ENCODE peak calls at places on chromosome 3, in five cellular contexts. B is K562; X is lower lobe of right lung; M is psoas muscle; E is CD4-positive, alpha-beta memory T cell. P is an unnamed sample.

GRCh38 chr3:191342391-191342790 is 12.1 kb upstream of the UTS2B start:
- DNase-seq in M (no peak), E (no peak), X (no peak), B (peak; percentile 1), P (no peak)

GRCh38 chr3:179452166-179452544 is 885 bp upstream of the GNB4 start:
- DNase-seq in B (no peak), X (no peak), E (no peak), M (no peak), P (peak; percentile 80)

GRCh38 chr3:144947895-144948294 is 976.3 kb downstream of the DIPK2A start:
- DNase-seq in B (no peak), E (no peak), M (no peak), X (no peak), P (no peak)

GRCh38 chr3:69425249-69425648 is 39.4 kb upstream of the FRMD4B start:
- DNase-seq in M (no peak), X (no peak), B (peak; percentile 4), E (peak; percentile 28), P (no peak)

GRCh38 chr3:183819831-183820230 is 5.5 kb downstream of the MAP6D1 start:
- DNase-seq in E (no peak), X (no peak), B (no peak), M (no peak), P (no peak)

GRCh38 chr3:67605377-67605776 is 49.0 kb downstream of the SUCLG2 start:
- DNase-seq in E (no peak), M (no peak), B (no peak), X (no peak), P (peak; percentile 65)

GRCh38 chr3:5160926-5161858 is 26.3 kb upstream of the EDEM1 start:
- DNase-seq in M (no peak), E (no peak), X (no peak), B (no peak), P (peak; percentile 26)

GRCh38 chr3:110593749-110594148 is 477.9 kb upstream of the NECTIN3 start:
- DNase-seq in E (no peak), M (no peak), B (no peak), X (no peak), P (no peak)

GRCh38 chr3:114179575-114179974 is 723 bp upstream of the DRD3 start:
- DNase-seq in E (peak; percentile 13), M (no peak), B (no peak), X (no peak), P (peak; percentile 49)

GRCh38 chr3:175606650-175607318 is 747.6 kb downstream of the NAALADL2 start:
- DNase-seq in X (no peak), B (no peak), E (no peak), M (no peak), P (no peak)

GRCh38 chr3:109440353-109440752 is 103.0 kb upstream of the DPPA4 start:
- DNase-seq in X (no peak), B (no peak), M (no peak), E (no peak), P (no peak)

GRCh38 chr3:71428841-71429609 is 154.5 kb downstream of the FOXP1 start:
- DNase-seq in X (peak; percentile 59), M (no peak), E (no peak), B (no peak), P (no peak)

GRCh38 chr3:8743911-8744310 is 10.3 kb downstream of the CAV3 start:
- DNase-seq in B (no peak), M (no peak), E (no peak), X (no peak), P (no peak)

GRCh38 chr3:186789554-186790260 is 6.3 kb downstream of the EIF4A2 start:
- DNase-seq in E (no peak), X (no peak), M (no peak), B (no peak), P (no peak)

GRCh38 chr3:127486337-127486944 is 104.1 kb downstream of the TPRA1 start:
- DNase-seq in E (no peak), B (peak; percentile 34), M (no peak), X (no peak), P (no peak)

GRCh38 chr3:45868213-45868612 is 18.1 kb upstream of the CCR9 start:
- DNase-seq in X (no peak), B (no peak), M (no peak), E (no peak), P (no peak)

GRCh38 chr3:124032351-124032880 is 40.5 kb upstream of the ROPN1 start:
- DNase-seq in E (no peak), X (no peak), B (peak; percentile 7), M (peak; percentile 73), P (no peak)

GRCh38 chr3:111947179-111947727 is 31.6 kb upstream of the ABHD10 start:
- DNase-seq in B (no peak), X (no peak), E (no peak), M (no peak), P (peak; percentile 50)

GRCh38 chr3:67783281-67784250 is 129.2 kb upstream of the SUCLG2 start:
- DNase-seq in M (no peak), X (no peak), E (no peak), B (no peak), P (no peak)

GRCh38 chr3:68953781-68954444 is 21.6 kb upstream of the TAFA4 start:
- DNase-seq in X (no peak), E (no peak), M (no peak), B (no peak), P (no peak)

GRCh38 chr3:197428117-197428761 is 127.5 kb downstream of the BDH1 start:
- DNase-seq in M (peak; percentile 60), X (no peak), B (peak; percentile 72), E (peak; percentile 18), P (no peak)

GRCh38 chr3:120153294-120153693 is 59.0 kb upstream of the GSK3B start:
- DNase-seq in X (no peak), M (no peak), B (no peak), E (no peak), P (peak; percentile 50)

GRCh38 chr3:138349926-138350665 is 1.7 kb downstream of the MRAS start:
- DNase-seq in E (no peak), B (no peak), M (peak; percentile 64), X (peak; percentile 70), P (no peak)

GRCh38 chr3:42815826-42816225 is 6.6 kb downstream of the ACKR2 start:
- DNase-seq in M (no peak), E (no peak), B (no peak), X (no peak), P (no peak)

GRCh38 chr3:193301441-193301840 is 60.4 kb downstream of the PLAAT1 start:
- DNase-seq in B (no peak), E (no peak), M (no peak), X (no peak), P (no peak)

GRCh38 chr3:171189394-171189793 is 162.9 kb upstream of the SLC2A2 start:
- DNase-seq in X (no peak), E (no peak), B (no peak), M (no peak), P (no peak)

GRCh38 chr3:87332789-87333188 is 56.4 kb upstream of the POU1F1 start:
- DNase-seq in M (no peak), E (no peak), X (no peak), B (no peak), P (no peak)
- H3K27ac ChIP-seq in M (no peak overlapping the region), E (no peak overlapping the region), X (no peak overlapping the region), B (no peak overlapping the region), P (peak overlapping the region; percentile 77)

GRCh38 chr3:73073091-73073707 is 11.7 kb downstream of the EBLN2 start:
- DNase-seq in B (peak; percentile 12), E (no peak), X (no peak), M (no peak), P (peak; percentile 38)
- H3K4me3 ChIP-seq in B (no peak overlapping the region), E (no peak overlapping the region), X (no peak overlapping the region), M (no peak overlapping the region), P (no peak overlapping the region)

GRCh38 chr3:47000922-47001730 is 21.7 kb downstream of the NBEAL2 start:
- DNase-seq in M (peak; percentile 44), B (no peak), X (peak; percentile 39), E (no peak), P (no peak)
- H3K36me3 ChIP-seq in M (peaks cover 57% of the 10 kb centered on the region), B (peaks cover 98% of the 10 kb centered on the region), X (peaks cover 99% of the 10 kb centered on the region), E (peaks cover 91% of the 10 kb centered on the region), P (peaks cover 11% of the 10 kb centered on the region)

GRCh38 chr3:13016726-13017255 is 56.4 kb downstream of the IQSEC1 start:
- DNase-seq in M (no peak), E (no peak), X (no peak), B (no peak), P (no peak)
- H3K27ac ChIP-seq in M (peak overlapping the region; percentile 10), E (peak overlapping the region; percentile 99), X (peak overlapping the region; percentile 89), B (peak overlapping the region; percentile 16), P (no peak overlapping the region)

DNA sequence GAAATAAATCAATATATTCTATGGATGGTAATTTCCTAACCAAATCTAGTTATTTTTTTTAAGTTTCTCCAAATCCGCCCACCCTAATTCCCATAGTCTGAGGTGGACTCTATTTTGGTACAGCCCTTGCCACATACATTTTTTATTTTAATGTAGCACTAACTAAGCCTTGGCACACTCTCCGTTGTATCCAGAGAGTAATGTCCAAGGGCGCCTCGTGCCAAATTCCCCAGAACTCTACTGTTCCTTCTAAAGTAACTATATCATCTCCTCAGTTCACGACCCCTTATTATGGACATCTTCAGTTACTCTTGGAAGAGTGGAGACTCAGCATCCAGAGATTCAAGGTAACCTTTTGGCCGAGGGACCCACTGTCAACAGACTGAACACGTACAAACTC is 1.3 kb downstream of the VGLL3 start:
- DNase-seq in B (no peak), M (no peak), X (no peak), E (no peak), P (no peak)
- H3K4me3 ChIP-seq in B (no peak overlapping the region), M (peak overlapping the region; percentile 71), X (peak overlapping the region; percentile 59), E (no peak overlapping the region), P (peak overlapping the region; percentile 91)

DNA sequence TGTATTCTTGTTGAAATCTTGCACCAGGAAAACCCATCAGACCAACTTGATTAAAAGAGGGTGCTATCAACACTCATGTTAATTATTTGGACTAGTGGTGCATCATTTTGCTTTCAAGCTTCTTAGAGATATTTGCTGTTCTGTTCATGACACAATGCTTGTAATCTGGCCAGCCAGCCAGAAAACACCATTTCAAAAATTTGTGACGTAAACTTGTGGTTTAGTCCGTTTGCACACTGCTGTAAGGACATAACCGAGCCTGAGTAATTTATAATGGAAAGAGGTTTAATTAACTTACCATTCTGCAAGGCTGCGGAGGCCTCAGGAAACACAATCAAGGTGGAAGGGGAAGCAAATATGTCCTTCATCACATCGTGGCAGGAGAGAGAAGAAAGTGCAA is 374.3 kb upstream of the TGFBR2 start:
- DNase-seq in M (no peak), X (no peak), E (no peak), B (no peak), P (no peak)
- H3K36me3 ChIP-seq in M (no peaks in the 10 kb centered on the region), X (no peaks in the 10 kb centered on the region), E (no peaks in the 10 kb centered on the region), B (no peaks in the 10 kb centered on the region), P (no peaks in the 10 kb centered on the region)

DNA sequence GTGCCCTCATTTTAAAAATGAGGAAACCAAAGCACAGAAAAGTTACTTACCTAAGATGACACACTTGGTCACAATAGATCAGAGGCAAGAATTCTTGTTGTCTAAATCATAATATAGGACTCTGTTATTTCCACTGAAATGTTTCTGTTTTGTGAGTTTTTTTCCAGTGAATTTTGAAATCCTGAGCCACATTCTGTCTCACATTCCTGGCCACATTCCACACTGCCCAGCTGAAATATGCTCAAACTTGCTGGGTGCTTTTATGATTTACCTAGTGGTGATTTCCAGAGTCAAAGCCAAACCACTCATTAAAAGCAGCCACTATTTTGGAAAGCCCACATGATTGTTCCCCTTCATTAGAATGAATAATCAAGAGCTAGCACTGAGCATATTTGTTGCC is 82.3 kb upstream of the NPHP3 start:
- DNase-seq in X (no peak), B (no peak), M (no peak), E (no peak), P (peak; percentile 15)
- H3K27ac ChIP-seq in X (peak overlapping the region; percentile 56), B (no peak overlapping the region), M (no peak overlapping the region), E (no peak overlapping the region), P (no peak overlapping the region)